ENCODE peak calls at places on chromosome 2, in eight cellular contexts. J is AG10803, M is fibroblast of lung, S is transverse colon, P is cardiac fibroblast, U is fibroblast of pulmonary artery, A is left ventricle myocardium inferior, C is lower lobe of right lung. X is an unnamed sample.

GRCh38 chr2:81551040-81551634 is 1246.6 kb upstream of the LRRTM1 start:
- DNase-seq in A (no peak), S (no peak), U (no peak), P (no peak), M (no peak), C (no peak), J (no peak), X (no peak)

GRCh38 chr2:192298664-192299063 is 103.9 kb upstream of the TMEFF2 start:
- DNase-seq in A (no peak), S (no peak), M (no peak), P (no peak), J (no peak), U (no peak), C (no peak), X (no peak)

GRCh38 chr2:120817136-120817955 is 81.7 kb downstream of the GLI2 start:
- DNase-seq in P (no peak), C (peak), A (no peak), U (no peak), J (no peak), M (no peak), S (no peak), X (no peak)

GRCh38 chr2:233240897-233241296 is 10.6 kb upstream of the ATG16L1 start:
- DNase-seq in C (no peak), A (no peak), U (no peak), J (no peak), S (no peak), P (no peak), M (no peak), X (peak)

GRCh38 chr2:1550076-1550475 is 136.8 kb downstream of the TPO start:
- DNase-seq in M (no peak), J (no peak), A (no peak), C (no peak), U (no peak), P (no peak), S (no peak), X (no peak)

GRCh38 chr2:132772344-132772743 is 102.3 kb upstream of the LYPD1 start:
- DNase-seq in A (no peak), C (no peak), J (no peak), U (no peak), P (no peak), M (no peak), S (no peak), X (no peak)

GRCh38 chr2:8229546-8229986 is 452.3 kb upstream of the ID2 start:
- DNase-seq in S (peak), A (peak), M (peak), J (peak), C (peak), U (peak), P (peak), X (peak)

GRCh38 chr2:32061973-32062861 is 1.1 kb upstream of the SPAST start:
- DNase-seq in C (no peak), P (peak), J (peak), S (peak), A (peak), M (peak), U (peak), X (peak)

GRCh38 chr2:32743480-32744236 is 115.8 kb downstream of the TTC27 start:
- DNase-seq in S (no peak), M (no peak), P (no peak), U (no peak), J (no peak), C (no peak), A (no peak), X (no peak)

GRCh38 chr2:191311627-191312026 is 66.4 kb downstream of the MYO1B start:
- DNase-seq in C (no peak), U (peak), M (peak), P (peak), A (no peak), S (no peak), J (peak), X (peak)

GRCh38 chr2:48131503-48132293 is 225.4 kb upstream of the FBXO11 start:
- DNase-seq in J (peak), M (peak), S (no peak), P (peak), A (no peak), C (no peak), U (peak), X (no peak)

GRCh38 chr2:120669121-120669952 is 66.3 kb upstream of the GLI2 start:
- DNase-seq in C (peak), M (peak), P (peak), J (peak), S (no peak), U (peak), A (no peak), X (peak)

GRCh38 chr2:134670955-134671354 is 47.8 kb downstream of the TMEM163 start:
- DNase-seq in C (peak), P (no peak), J (no peak), S (no peak), M (no peak), A (peak), U (no peak), X (no peak)

GRCh38 chr2:64796926-64797325 is 143.2 kb upstream of the SERTAD2 start:
- DNase-seq in S (no peak), J (no peak), P (no peak), A (no peak), C (no peak), U (no peak), M (no peak), X (no peak)

GRCh38 chr2:238139141-238139840 is 823 bp downstream of the KLHL30 start:
- DNase-seq in P (no peak), S (no peak), M (no peak), C (no peak), A (peak), J (no peak), U (no peak), X (peak)

GRCh38 chr2:232328038-232328435 is 50.5 kb upstream of the ALPP start:
- DNase-seq in S (no peak), U (no peak), M (no peak), C (peak), P (no peak), J (no peak), A (no peak), X (no peak)

GRCh38 chr2:218218409-218219185 is 1.6 kb downstream of the ARPC2 start:
- DNase-seq in U (no peak), P (no peak), J (no peak), S (no peak), M (no peak), A (no peak), C (no peak), X (peak)

GRCh38 chr2:221345516-221345915 is 226.6 kb downstream of the EPHA4 start:
- DNase-seq in S (no peak), A (no peak), J (no peak), P (no peak), M (no peak), C (no peak), U (no peak), X (no peak)

GRCh38 chr2:193566276-193566675 is 1371.5 kb upstream of the TMEFF2 start:
- DNase-seq in U (peak), J (no peak), A (no peak), S (no peak), C (no peak), M (no peak), P (peak), X (no peak)

GRCh38 chr2:241901500-241902351 is 32.2 kb downstream of the RTP5 start:
- DNase-seq in U (no peak), P (no peak), S (no peak), J (no peak), C (peak), A (no peak), M (peak), X (no peak)

GRCh38 chr2:71223767-71224333 is 3.1 kb downstream of the PAIP2B start:
- DNase-seq in A (peak), U (peak), C (no peak), M (peak), P (peak), J (peak), S (peak), X (peak)

GRCh38 chr2:241652142-241652541 is 14.6 kb downstream of the ATG4B start:
- DNase-seq in J (no peak), M (no peak), S (no peak), P (no peak), U (no peak), C (no peak), A (no peak), X (no peak)

GRCh38 chr2:209563453-209563852 is 139.6 kb downstream of the MAP2 start:
- DNase-seq in A (no peak), U (no peak), P (no peak), C (no peak), M (no peak), S (no peak), J (no peak), X (no peak)

GRCh38 chr2:85457877-85458316 is 39.4 kb downstream of the SH2D6 start:
- DNase-seq in P (no peak), C (no peak), M (no peak), A (no peak), U (no peak), S (peak), J (peak), X (peak)

GRCh38 chr2:39164089-39164488 is 43.2 kb upstream of the SOS1 start:
- DNase-seq in S (no peak), P (peak), M (no peak), U (no peak), A (no peak), C (no peak), J (peak), X (no peak)

GRCh38 chr2:70133521-70134348 is 46.5 kb downstream of the PCBP1 start:
- DNase-seq in A (no peak), C (peak), S (no peak), M (no peak), J (no peak), U (peak), P (peak), X (no peak)

GRCh38 chr2:241066171-241066892 is 35.8 kb downstream of the MTERF4 start:
- DNase-seq in M (no peak), C (no peak), A (no peak), U (no peak), J (no peak), S (no peak), P (no peak), X (no peak)

GRCh38 chr2:82234283-82234682 is 1929.7 kb upstream of the LRRTM1 start:
- DNase-seq in J (no peak), M (no peak), A (no peak), C (no peak), S (no peak), P (no peak), U (no peak), X (no peak)

GRCh38 chr2:98931596-98931995 is 4.4 kb downstream of the CRACDL start:
- DNase-seq in P (no peak), U (no peak), S (no peak), A (no peak), C (no peak), M (no peak), J (no peak), X (no peak)

GRCh38 chr2:145692971-145693478 is 1173.1 kb upstream of the ZEB2 start:
- DNase-seq in M (peak), S (no peak), C (no peak), J (peak), A (no peak), P (peak), U (peak), X (peak)

GRCh38 chr2:239261796-239262475 is 138.9 kb downstream of the HDAC4 start:
- DNase-seq in C (no peak), J (no peak), A (no peak), S (peak), P (no peak), U (no peak), M (no peak), X (no peak)
- H3K4me3 ChIP-seq in C (no peak), J (no peak), A (no peak), S (no peak), P (no peak), U (no peak), M (no peak), X (no peak)

GRCh38 chr2:127107622-127107999 is 657 bp upstream of the BIN1 start:
- DNase-seq in S (peak), J (no peak), M (no peak), P (no peak), A (no peak), U (peak), C (no peak), X (peak)

GRCh38 chr2:127106998-127107621 is at the start of gene BIN1:
- DNase-seq in A (peak), C (peak), M (peak), J (peak), U (peak), S (peak), P (peak), X (peak)

GRCh38 chr2:127105656-127106456 is 1.1 kb downstream of the BIN1 start:
- DNase-seq in M (peak), U (peak), P (peak), C (peak), S (peak), A (no peak), J (peak), X (peak)

GRCh38 chr2:127106457-127106997 is 427 bp downstream of the BIN1 start:
- DNase-seq in U (no peak), J (no peak), P (no peak), S (no peak), A (no peak), M (no peak), C (no peak), X (no peak)

DNA sequence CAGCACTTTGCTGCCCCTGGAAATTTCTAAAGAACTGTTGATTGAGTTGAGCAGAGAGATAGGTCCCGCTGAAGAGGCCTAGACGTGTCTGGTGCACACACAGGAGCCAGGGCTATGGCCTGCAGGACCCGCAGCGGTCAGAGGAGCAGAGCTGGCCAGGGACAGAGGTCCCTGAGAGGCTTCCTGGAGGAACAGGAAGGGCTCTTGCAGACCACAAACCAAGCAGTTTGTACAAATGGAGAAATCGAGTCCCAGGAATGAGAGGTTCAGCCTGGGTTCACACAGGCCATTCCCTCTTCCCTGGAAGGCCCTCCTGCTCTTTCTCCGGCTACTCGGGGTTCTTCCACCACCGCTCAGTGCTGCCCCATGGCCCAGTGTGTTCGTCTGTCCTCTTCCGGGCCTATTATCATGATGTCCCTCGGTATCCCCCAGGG is 1.2 kb upstream of the BIN1 start:
- DNase-seq in M (no peak), P (no peak), A (no peak), U (no peak), C (no peak), J (no peak), S (no peak), X (no peak)
- H3K4me3 ChIP-seq in M (no peak), P (no peak), A (peak), U (no peak), C (peak), J (no peak), S (no peak), X (no peak)

DNA sequence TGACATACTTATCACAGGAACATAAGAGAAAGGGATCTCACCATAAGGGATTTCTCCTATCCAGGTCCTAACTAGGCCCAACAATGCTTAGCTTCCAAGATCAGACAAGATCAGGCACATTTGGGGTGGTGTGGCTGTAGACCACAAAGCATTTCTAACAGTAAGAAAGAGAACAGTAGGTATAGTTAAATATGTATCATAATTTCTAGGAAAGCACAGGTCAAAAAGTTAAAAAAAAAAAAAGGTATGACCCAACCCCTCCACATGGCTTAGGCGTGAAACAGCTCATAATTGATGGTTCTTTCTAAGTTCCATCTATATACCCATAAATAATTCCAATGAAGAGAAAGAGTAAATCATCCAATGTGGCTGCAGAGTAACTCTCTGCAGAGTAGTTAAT is 6.9 kb downstream of the PRKD3 start:
- DNase-seq in S (no peak), C (no peak), J (no peak), U (no peak), P (no peak), M (no peak), A (no peak), X (no peak)
- H3K4me3 ChIP-seq in S (no peak), C (no peak), J (no peak), U (no peak), P (no peak), M (no peak), A (no peak), X (no peak)

DNA sequence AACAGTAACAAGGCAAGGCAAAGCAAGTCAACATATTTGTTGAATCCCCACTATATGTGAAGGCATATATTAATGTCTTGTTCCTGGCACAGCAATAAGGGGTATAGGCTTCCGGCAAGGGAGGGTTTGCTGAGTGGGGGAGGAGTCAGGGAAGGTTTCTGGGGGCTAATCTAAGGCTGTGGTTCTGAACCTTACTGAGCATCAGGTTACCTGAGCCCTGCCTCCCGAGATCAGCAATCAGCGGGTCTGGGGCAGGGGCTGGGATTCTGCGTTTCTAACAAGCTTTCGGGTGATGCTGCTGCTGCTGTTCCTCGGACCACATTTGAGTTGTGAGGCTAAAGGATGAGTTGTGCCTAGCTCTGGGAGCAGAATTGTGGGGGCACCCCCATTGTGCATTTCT is 401.7 kb upstream of the SPRED2 start:
- DNase-seq in S (no peak), A (no peak), U (no peak), M (no peak), P (no peak), C (no peak), J (no peak), X (no peak)
- H3K4me3 ChIP-seq in S (no peak), A (no peak), U (no peak), M (no peak), P (no peak), C (no peak), J (no peak), X (no peak)

GRCh38 chr2:118738524-118739308 is 108.7 kb downstream of the EN1 start:
- DNase-seq in P (peak), S (no peak), J (peak), M (peak), C (no peak), U (peak), A (no peak), X (peak)
- H3K4me3 ChIP-seq in P (no peak), S (no peak), J (no peak), M (no peak), C (no peak), U (no peak), A (no peak), X (no peak)

DNA sequence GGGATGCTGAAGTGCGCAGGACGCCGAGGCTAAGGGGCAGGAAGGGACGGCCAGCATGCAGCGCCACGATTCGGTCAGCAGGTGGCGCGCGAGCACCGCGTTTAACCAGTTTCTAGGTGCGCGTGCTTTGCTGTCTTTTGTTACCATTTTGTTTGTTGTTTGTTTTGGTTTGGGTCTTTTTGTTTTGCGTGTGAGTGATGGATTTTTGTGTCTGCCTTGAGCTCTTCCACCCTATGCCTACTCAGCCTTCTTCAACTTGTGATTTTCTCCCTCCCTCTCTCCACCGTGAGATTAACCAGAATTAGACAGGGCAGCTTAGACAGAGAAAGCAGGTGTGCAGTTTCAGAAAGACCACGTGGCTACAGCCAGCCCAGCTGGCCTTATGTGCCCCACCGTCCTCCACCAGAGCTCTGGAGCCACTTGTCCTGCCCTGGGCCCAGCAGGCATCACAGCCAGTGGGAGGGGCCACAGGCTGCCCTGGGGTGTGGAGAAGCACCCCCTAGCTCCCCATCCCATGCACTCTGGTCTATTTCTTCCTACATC is 180.2 kb downstream of the RNF144A start:
- DNase-seq in S (peak), U (peak), J (peak), C (peak), P (peak), M (peak), A (peak), X (peak)
- H3K4me3 ChIP-seq in S (no peak), U (no peak), J (peak), C (no peak), P (no peak), M (no peak), A (peak), X (no peak)

GRCh38 chr2:68158134-68158447 is 403 bp downstream of the PNO1 start:
- DNase-seq in S (no peak), U (no peak), J (no peak), A (no peak), P (no peak), C (no peak), M (peak), X (no peak)

GRCh38 chr2:68157402-68158133 is at the start of gene PNO1:
- DNase-seq in M (peak), S (peak), J (peak), P (peak), C (peak), A (peak), U (peak), X (peak)

GRCh38 chr2:68155618-68156017 is 2.1 kb upstream of the PNO1 start:
- DNase-seq in J (no peak), P (no peak), M (no peak), C (no peak), A (no peak), S (no peak), U (no peak), X (no peak)

GRCh38 chr2:68157002-68157401 is 686 bp upstream of the PNO1 start:
- DNase-seq in C (peak), S (no peak), J (peak), A (no peak), U (no peak), M (no peak), P (no peak), X (no peak)

GRCh38 chr2:68156419-68156818 is 1.3 kb upstream of the PNO1 start:
- DNase-seq in P (no peak), A (no peak), M (no peak), U (no peak), S (no peak), J (peak), C (no peak), X (no peak)
- H3K4me3 ChIP-seq in P (peak), A (peak), M (peak), U (peak), S (peak), J (peak), C (peak), X (peak)

GRCh38 chr2:216520156-216520555 is 21.5 kb downstream of the RPL37A start:
- DNase-seq in S (no peak), C (no peak), U (peak), P (no peak), A (no peak), M (no peak), J (no peak), X (no peak)

GRCh38 chr2:216522892-216523502 is 24.4 kb downstream of the RPL37A start:
- DNase-seq in S (no peak), C (no peak), P (no peak), M (no peak), A (no peak), U (no peak), J (no peak), X (no peak)

GRCh38 chr2:216526939-216527338 is 28.3 kb downstream of the RPL37A start:
- DNase-seq in P (no peak), M (no peak), A (no peak), J (no peak), C (no peak), S (no peak), U (no peak), X (no peak)

GRCh38 chr2:216525972-216526371 is 27.3 kb downstream of the RPL37A start:
- DNase-seq in C (no peak), S (no peak), J (no peak), A (no peak), P (no peak), M (no peak), U (no peak), X (no peak)
- H3K4me3 ChIP-seq in C (no peak), S (no peak), J (no peak), A (no peak), P (no peak), M (no peak), U (no peak), X (no peak)

X was measured in small intestine.